ENCODE peak calls at places on chromosomes 7 and 10, in four cellular contexts. One of them, this sample, is unnamed. For H3K4me1, the result is how much of the 10 kb centered on the place peaks cover.

GRCh38 chr10:113004219-113004618 is 54.2 kb downstream of the TCF7L2 start:
- DNase-seq in mesendoderm: no peak
- DNase-seq in Peyer's patch: no peak
- DNase-seq in testis: no peak
- DNase-seq in this sample: no peak

GRCh38 chr7:132034748-132035416 is 478.5 kb upstream of the PODXL start:
- DNase-seq in mesendoderm: peak
- DNase-seq in testis: no peak
- DNase-seq in Peyer's patch: no peak
- DNase-seq in this sample: no peak

GRCh38 chr7:125059861-125060456 is 130.3 kb upstream of the POT1 start:
- DNase-seq in Peyer's patch: no peak
- DNase-seq in testis: no peak
- DNase-seq in mesendoderm: no peak
- DNase-seq in this sample: no peak

GRCh38 chr10:47062801-47063200 is 151.6 kb downstream of the PTPN20 start:
- DNase-seq in mesendoderm: peak
- DNase-seq in Peyer's patch: no peak
- DNase-seq in testis: no peak
- DNase-seq in this sample: no peak

GRCh38 chr7:103299660-103300059 is 2.4 kb downstream of the PMPCB start:
- DNase-seq in testis: peak
- DNase-seq in mesendoderm: no peak
- DNase-seq in Peyer's patch: no peak
- DNase-seq in this sample: no peak

GRCh38 chr7:101869026-101869900 is 51.8 kb downstream of the CUX1 start:
- DNase-seq in Peyer's patch: peak
- DNase-seq in testis: no peak
- DNase-seq in mesendoderm: peak
- DNase-seq in this sample: no peak

GRCh38 chr7:20529260-20529659 is 86.2 kb upstream of the ABCB5 start:
- DNase-seq in testis: no peak
- DNase-seq in Peyer's patch: no peak
- DNase-seq in mesendoderm: no peak
- DNase-seq in this sample: no peak

GRCh38 chr7:16744518-16745250 is 8.9 kb upstream of the TSPAN13 start:
- DNase-seq in testis: no peak
- DNase-seq in mesendoderm: no peak
- DNase-seq in Peyer's patch: no peak
- DNase-seq in this sample: no peak

GRCh38 chr10:3820255-3820654 is 35.2 kb upstream of the KLF6 start:
- DNase-seq in mesendoderm: no peak
- DNase-seq in testis: no peak
- DNase-seq in Peyer's patch: no peak
- DNase-seq in this sample: no peak

GRCh38 chr10:1526427-1527055 is 210.8 kb downstream of the ADARB2 start:
- DNase-seq in testis: peak
- DNase-seq in mesendoderm: peak
- DNase-seq in Peyer's patch: no peak
- DNase-seq in this sample: no peak

GRCh38 chr10:36168777-36169176 is 526.7 kb upstream of the FZD8 start:
- DNase-seq in testis: no peak
- DNase-seq in Peyer's patch: no peak
- DNase-seq in mesendoderm: peak
- DNase-seq in this sample: no peak

GRCh38 chr7:75638607-75639070 is 100.1 kb downstream of the HIP1 start:
- DNase-seq in Peyer's patch: peak
- DNase-seq in mesendoderm: peak
- DNase-seq in testis: peak
- DNase-seq in this sample: peak

GRCh38 chr10:90635111-90635798 is 222.6 kb downstream of the HTR7 start:
- DNase-seq in Peyer's patch: no peak
- DNase-seq in mesendoderm: no peak
- DNase-seq in testis: no peak
- DNase-seq in this sample: no peak

GRCh38 chr7:63027075-63027474 is 971.6 kb upstream of the ZNF722 start:
- DNase-seq in mesendoderm: no peak
- DNase-seq in Peyer's patch: no peak
- DNase-seq in testis: no peak
- DNase-seq in this sample: no peak

GRCh38 chr10:129545257-129545656 is 78.2 kb downstream of the MGMT start:
- DNase-seq in mesendoderm: no peak
- DNase-seq in testis: no peak
- DNase-seq in Peyer's patch: no peak
- DNase-seq in this sample: no peak

GRCh38 chr7:131329176-131329570 is 1.5 kb downstream of the MKLN1 start:
- DNase-seq in Peyer's patch: no peak
- DNase-seq in mesendoderm: no peak
- DNase-seq in testis: peak
- DNase-seq in this sample: no peak

GRCh38 chr10:45461034-45461433 is 87.0 kb downstream of the ALOX5 start:
- DNase-seq in Peyer's patch: no peak
- DNase-seq in testis: no peak
- DNase-seq in mesendoderm: no peak
- DNase-seq in this sample: peak

GRCh38 chr7:1530946-1531262 is 402 bp downstream of the MAFK start:
- DNase-seq in testis: no peak
- DNase-seq in Peyer's patch: no peak
- DNase-seq in mesendoderm: no peak
- DNase-seq in this sample: no peak

GRCh38 chr7:158019726-158020705 is 567.6 kb downstream of the PTPRN2 start:
- DNase-seq in Peyer's patch: peak
- DNase-seq in testis: no peak
- DNase-seq in mesendoderm: no peak
- DNase-seq in this sample: peak

GRCh38 chr10:24039897-24040296 is 169.0 kb upstream of the KIAA1217 start:
- DNase-seq in mesendoderm: no peak
- DNase-seq in Peyer's patch: no peak
- DNase-seq in testis: no peak
- DNase-seq in this sample: no peak

GRCh38 chr7:84232653-84233052 is 38.1 kb upstream of the SEMA3A start:
- DNase-seq in testis: no peak
- DNase-seq in Peyer's patch: no peak
- DNase-seq in mesendoderm: peak
- DNase-seq in this sample: no peak

DNA sequence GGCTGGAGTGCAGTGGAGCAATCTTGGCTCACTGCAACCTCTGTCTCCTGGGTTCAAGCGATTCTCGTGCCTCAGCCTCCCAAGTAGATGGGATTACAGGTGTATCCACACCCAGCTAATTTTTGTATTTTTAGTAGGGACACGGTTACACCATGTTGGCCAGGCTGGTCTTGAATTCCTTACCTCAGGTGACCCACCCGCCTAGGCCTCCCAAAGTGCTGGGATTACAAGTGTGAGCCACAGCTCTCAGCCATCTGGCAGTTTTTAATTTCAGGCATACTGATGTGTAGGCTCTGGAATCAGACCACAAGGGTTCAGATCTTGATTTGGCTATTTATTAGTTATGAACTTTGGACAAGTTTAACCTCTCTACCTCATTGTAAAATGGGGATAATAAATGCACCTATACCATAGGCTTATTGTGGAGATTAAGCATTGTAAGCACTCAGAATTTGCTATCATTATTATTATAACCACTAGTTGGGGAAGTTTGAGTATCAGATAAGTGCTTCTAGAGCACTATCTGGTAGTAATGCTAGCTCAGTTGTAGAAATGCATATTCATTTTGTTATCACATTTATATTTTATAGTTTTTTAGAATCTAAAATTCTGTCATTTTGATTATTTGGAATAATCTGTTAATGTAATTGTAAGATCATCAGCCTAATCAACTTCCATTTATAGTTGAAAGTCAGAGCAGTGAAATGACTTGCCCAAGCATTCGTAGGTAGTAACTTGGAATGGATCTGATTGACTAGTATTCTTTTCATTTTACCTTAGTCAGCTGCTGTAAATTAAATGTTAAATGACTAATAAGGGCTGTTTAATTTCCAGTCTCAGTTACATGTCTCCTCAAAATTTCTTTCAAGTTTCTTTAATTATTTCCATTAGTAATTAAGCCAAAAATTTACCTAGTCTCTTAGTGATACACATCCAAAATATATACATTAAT is 22.5 kb downstream of the KMT2E start:
- DNase-seq in mesendoderm: no peak
- DNase-seq in testis: no peak
- DNase-seq in Peyer's patch: no peak
- DNase-seq in this sample: no peak
- H3K4me1 ChIP-seq in mesendoderm: under half
- H3K4me1 ChIP-seq in testis: under half
- H3K4me1 ChIP-seq in Peyer's patch: under half
- H3K4me1 ChIP-seq in this sample: half or more

GRCh38 chr7:151629873-151630272 is 110.2 kb upstream of the RHEB start:
- DNase-seq in testis: no peak
- DNase-seq in mesendoderm: no peak
- DNase-seq in Peyer's patch: no peak
- DNase-seq in this sample: no peak
- H3K4me1 ChIP-seq in testis: under half
- H3K4me1 ChIP-seq in mesendoderm: under half
- H3K4me1 ChIP-seq in Peyer's patch: under half
- H3K4me1 ChIP-seq in this sample: under half

DNA sequence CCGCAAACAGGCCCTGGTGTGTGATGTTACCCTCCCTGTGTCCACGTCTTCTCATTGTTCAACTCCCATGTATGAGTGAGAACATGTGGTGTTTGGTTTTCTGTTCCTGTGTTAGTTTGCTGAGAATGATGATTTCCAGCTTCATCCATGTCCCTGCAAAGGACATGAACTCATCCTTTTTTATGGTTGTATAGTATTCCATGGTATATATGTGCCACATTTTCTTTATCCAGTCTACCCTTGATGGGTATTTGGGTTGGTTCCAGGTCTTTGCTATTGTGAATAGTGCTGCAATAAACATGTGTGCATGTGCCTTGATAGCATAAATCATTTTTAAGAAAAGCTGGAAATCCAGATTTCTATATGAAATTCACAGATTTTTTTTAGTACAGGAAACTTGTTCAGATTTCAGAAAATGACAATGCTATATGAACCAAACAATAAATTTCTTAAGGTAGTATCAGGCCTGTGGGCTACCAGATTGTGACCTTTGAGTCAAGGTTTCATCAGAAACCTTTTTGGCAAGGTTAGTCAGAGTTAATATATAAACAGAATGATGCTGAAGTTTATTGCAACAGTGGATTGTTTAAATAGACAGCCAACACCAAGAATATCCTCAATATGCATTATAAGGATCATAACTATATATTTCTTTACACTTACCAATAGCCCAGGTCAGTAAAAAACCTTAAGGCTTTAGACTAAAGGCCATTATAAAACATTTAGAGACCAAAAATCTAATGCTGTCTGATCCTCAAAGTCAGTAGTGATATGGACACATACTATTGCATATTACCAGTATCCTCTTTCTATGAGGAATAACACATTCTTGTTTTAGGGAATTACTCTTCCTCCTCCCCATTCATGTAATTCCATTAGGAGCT is 68.7 kb upstream of the PAPSS2 start:
- DNase-seq in testis: no peak
- DNase-seq in mesendoderm: no peak
- DNase-seq in Peyer's patch: no peak
- DNase-seq in this sample: no peak
- H3K4me1 ChIP-seq in testis: under half
- H3K4me1 ChIP-seq in mesendoderm: under half
- H3K4me1 ChIP-seq in Peyer's patch: under half
- H3K4me1 ChIP-seq in this sample: under half

DNA sequence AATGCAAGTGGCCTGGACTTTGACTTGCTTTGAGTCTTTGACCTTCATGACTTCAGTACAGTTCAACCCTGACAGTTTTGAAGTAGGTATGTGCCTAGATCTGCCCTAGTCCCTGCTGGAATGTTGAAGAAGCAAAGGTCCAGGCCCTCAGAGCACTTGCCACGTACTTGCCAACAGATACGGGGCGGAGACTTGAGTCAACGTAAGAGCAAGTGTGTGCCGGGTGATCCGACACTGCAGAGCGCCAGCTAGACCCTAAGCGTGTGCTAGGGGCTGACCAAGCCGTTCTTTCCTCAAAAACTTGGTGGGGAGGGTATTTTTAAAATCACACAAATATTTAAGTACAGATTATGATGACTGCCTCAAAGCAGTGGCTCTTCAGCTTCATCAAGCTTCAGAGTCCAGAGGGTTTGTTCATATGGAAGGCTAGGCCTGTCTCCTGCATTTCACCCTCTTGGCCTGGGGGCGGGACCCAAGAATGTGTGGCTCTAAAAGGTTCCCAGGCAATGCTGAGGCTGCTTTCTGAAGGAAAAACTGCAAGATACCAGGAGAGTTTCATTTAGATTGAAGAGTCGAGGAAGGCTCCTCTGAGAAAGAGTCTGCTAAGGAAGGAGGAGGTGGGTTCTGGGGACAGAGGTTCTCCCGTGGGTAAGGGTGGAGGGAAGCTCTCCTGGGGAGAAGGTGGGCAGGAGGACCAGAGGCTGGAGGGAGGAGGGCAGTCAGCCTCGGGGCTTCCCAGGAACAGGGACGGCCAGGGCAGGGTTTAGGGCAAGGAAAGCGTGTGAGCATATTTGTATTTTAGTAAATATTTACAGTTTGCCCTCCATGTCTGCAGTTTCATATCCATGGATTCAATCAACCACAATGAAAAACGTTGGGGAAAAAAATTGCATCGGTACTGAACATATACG is 160.3 kb downstream of the EGFR start:
- DNase-seq in testis: no peak
- DNase-seq in Peyer's patch: peak
- DNase-seq in mesendoderm: no peak
- DNase-seq in this sample: no peak
- H3K4me1 ChIP-seq in testis: under half
- H3K4me1 ChIP-seq in Peyer's patch: under half
- H3K4me1 ChIP-seq in mesendoderm: under half
- H3K4me1 ChIP-seq in this sample: under half

DNA sequence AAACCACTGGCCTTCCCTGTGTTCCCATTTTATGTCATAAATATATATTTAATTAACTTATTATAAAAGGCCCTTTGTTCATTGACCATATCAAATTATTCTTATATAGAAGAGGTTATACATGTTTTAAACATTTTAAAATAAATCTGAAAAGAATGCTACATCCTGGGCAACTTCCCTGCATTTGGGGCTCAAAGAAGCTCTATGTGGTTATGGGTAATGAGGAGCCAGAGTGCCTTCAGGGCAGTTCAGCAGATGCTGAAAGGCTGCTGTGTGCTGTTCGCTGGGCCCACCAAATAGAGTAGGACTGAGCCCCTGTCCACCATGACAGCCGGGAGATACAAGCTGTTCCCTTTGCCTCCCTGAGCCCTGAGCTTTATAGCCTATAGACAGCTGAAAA is 35.9 kb downstream of the HTRA1 start:
- DNase-seq in testis: no peak
- DNase-seq in mesendoderm: no peak
- DNase-seq in Peyer's patch: no peak
- DNase-seq in this sample: no peak
- H3K4me1 ChIP-seq in testis: under half
- H3K4me1 ChIP-seq in mesendoderm: under half
- H3K4me1 ChIP-seq in Peyer's patch: under half
- H3K4me1 ChIP-seq in this sample: under half

GRCh38 chr7:2807846-2808772 is 36.0 kb downstream of the GNA12 start:
- DNase-seq in mesendoderm: no peak
- DNase-seq in Peyer's patch: no peak
- DNase-seq in testis: no peak
- DNase-seq in this sample: no peak
- H3K4me1 ChIP-seq in mesendoderm: under half
- H3K4me1 ChIP-seq in Peyer's patch: under half
- H3K4me1 ChIP-seq in testis: under half
- H3K4me1 ChIP-seq in this sample: under half

GRCh38 chr10:79246209-79246581 is 101.1 kb upstream of the PPIF start:
- DNase-seq in testis: peak
- DNase-seq in mesendoderm: no peak
- DNase-seq in Peyer's patch: no peak
- DNase-seq in this sample: peak
- H3K4me1 ChIP-seq in testis: under half
- H3K4me1 ChIP-seq in mesendoderm: under half
- H3K4me1 ChIP-seq in Peyer's patch: half or more
- H3K4me1 ChIP-seq in this sample: under half